ENCODE peak calls at places on chromosomes 12 and 14, in four cellular contexts. T is cardiac fibroblast, G is astrocyte of the spinal cord, P is heart right ventricle. B is an unnamed sample.

GRCh38 chr14:83473416-83473815 is 1939.8 kb upstream of the SEL1L start:
- DNase-seq in T (peak; percentile 0), G (no peak), P (no peak), B (no peak)

GRCh38 chr12:29051221-29051620 is 97.9 kb upstream of the FAR2 start:
- DNase-seq in T (peak; percentile 37), G (peak; percentile 40), P (no peak), B (no peak)

GRCh38 chr12:57811028-57811755 is 7.3 kb downstream of the AVIL start:
- DNase-seq in T (no peak), G (no peak), P (no peak), B (no peak)

GRCh38 chr14:94282991-94283723 is 9.9 kb downstream of the SERPINA10 start:
- DNase-seq in T (peak; percentile 2), G (no peak), P (no peak), B (no peak)

GRCh38 chr14:78164226-78164853 is 5.8 kb upstream of the NRXN3 start:
- DNase-seq in T (no peak), G (no peak), P (no peak), B (no peak)

GRCh38 chr12:133181238-133181959 is at the start of gene ZNF268:
- DNase-seq in T (peak; percentile 95), G (peak; percentile 93), P (peak; percentile 92), B (peak; percentile 96)

GRCh38 chr12:132227782-132228417 is 83.6 kb downstream of the NOC4L start:
- DNase-seq in T (no peak), G (no peak), P (no peak), B (no peak)

GRCh38 chr12:70241845-70242244 is 1.4 kb upstream of the CNOT2 start:
- DNase-seq in T (peak; percentile 15), G (no peak), P (no peak), B (no peak)

GRCh38 chr12:6603095-6603567 is 4.0 kb downstream of the CHD4 start:
- DNase-seq in T (peak; percentile 65), G (peak; percentile 20), P (peak; percentile 69), B (no peak)

GRCh38 chr14:64786296-64787149 is 82.3 kb downstream of the PLEKHG3 start:
- DNase-seq in T (peak; percentile 67), G (peak; percentile 27), P (no peak), B (no peak)

GRCh38 chr14:88189040-88189839 is 133.8 kb downstream of the KCNK10 start:
- DNase-seq in T (peak; percentile 93), G (peak; percentile 74), P (no peak), B (peak; percentile 86)

GRCh38 chr14:56659964-56660551 is 80.5 kb downstream of the TMEM260 start:
- DNase-seq in T (peak; percentile 63), G (peak; percentile 44), P (no peak), B (peak; percentile 64)

GRCh38 chr14:44945264-44945663 is 16.5 kb downstream of the KLHL28 start:
- DNase-seq in T (peak; percentile 78), G (peak; percentile 65), P (no peak), B (peak; percentile 90)

GRCh38 chr12:11727133-11727664 is 77.7 kb downstream of the ETV6 start:
- DNase-seq in T (no peak), G (no peak), P (no peak), B (no peak)

GRCh38 chr14:22272408-22272807 is 316.6 kb downstream of the DAD1 start:
- DNase-seq in T (no peak), G (no peak), P (no peak), B (no peak)

GRCh38 chr12:46395308-46395707 is 22.7 kb upstream of the SLC38A2 start:
- DNase-seq in T (peak; percentile 54), G (peak; percentile 53), P (no peak), B (no peak)

GRCh38 chr14:95134304-95134933 is 22.9 kb downstream of the DICER1 start:
- DNase-seq in T (peak; percentile 27), G (no peak), P (no peak), B (no peak)

GRCh38 chr12:120504587-120504986 is 8.7 kb downstream of the DYNLL1 start:
- DNase-seq in T (no peak), G (no peak), P (no peak), B (no peak)

GRCh38 chr12:125124320-125124966 is 59.2 kb downstream of the AACS start:
- DNase-seq in T (no peak), G (no peak), P (no peak), B (no peak)

GRCh38 chr12:128078311-128078851 is 188.6 kb upstream of the TMEM132C start:
- DNase-seq in T (no peak), G (peak; percentile 47), P (no peak), B (no peak)

GRCh38 chr12:50309950-50310349 is 26.6 kb upstream of the LIMA1 start:
- DNase-seq in T (no peak), G (no peak), P (no peak), B (no peak)

GRCh38 chr12:4867384-4867783 is 42.3 kb upstream of the KCNA1 start:
- DNase-seq in T (no peak), G (no peak), P (no peak), B (no peak)

GRCh38 chr12:34399631-34400422 is 377.5 kb downstream of the ALG10 start:
- DNase-seq in T (no peak), G (no peak), P (peak; percentile 2), B (no peak)

GRCh38 chr14:75689012-75689411 is 28.0 kb downstream of the TTLL5 start:
- DNase-seq in T (peak; percentile 53), G (peak; percentile 22), P (peak; percentile 17), B (peak; percentile 50)

GRCh38 chr12:3604750-3605638 is 114.0 kb downstream of the PRMT8 start:
- DNase-seq in T (peak; percentile 21), G (peak; percentile 14), P (peak; percentile 80), B (peak; percentile 4)

GRCh38 chr12:40208707-40209106 is 16.1 kb upstream of the LRRK2 start:
- DNase-seq in T (no peak), G (no peak), P (no peak), B (no peak)

GRCh38 chr12:78787576-78787975 is 77.0 kb upstream of the SYT1 start:
- DNase-seq in T (peak; percentile 7), G (no peak), P (no peak), B (no peak)

GRCh38 chr14:58298880-58299664 is 717 bp downstream of the ARID4A start:
- DNase-seq in T (peak; percentile 20), G (no peak), P (peak; percentile 42), B (no peak)

GRCh38 chr12:60197589-60197988 is 601.8 kb downstream of the SLC16A7 start:
- DNase-seq in T (peak; percentile 23), G (no peak), P (no peak), B (no peak)

GRCh38 chr12:124709722-124710656 is 142.6 kb upstream of the NCOR2 start:
- DNase-seq in T (peak; percentile 74), G (peak; percentile 61), P (no peak), B (peak; percentile 51)

GRCh38 chr14:22432348-22432976 is 156.6 kb downstream of the DAD1 start:
- DNase-seq in T (peak; percentile 97), G (peak; percentile 97), P (no peak), B (peak; percentile 81)

GRCh38 chr14:74035556-74035955 is 16.4 kb downstream of the BBOF1 start:
- DNase-seq in T (peak; percentile 10), G (peak; percentile 22), P (no peak), B (peak; percentile 81)

GRCh38 chr12:20631711-20632110 is 63.4 kb upstream of the SLCO1C1 start:
- DNase-seq in T (peak; percentile 52), G (peak; percentile 63), P (no peak), B (no peak)

GRCh38 chr14:23537351-23538048 is 14.1 kb downstream of the ZFHX2 start:
- DNase-seq in T (no peak), G (no peak), P (no peak), B (peak; percentile 69)
- H3K4me3 ChIP-seq in T (no peak overlapping the region), G (no peak overlapping the region), P (no peak overlapping the region), B (no peak overlapping the region)

GRCh38 chr12:92926549-92926948 is 2.5 kb downstream of the EEA1 start:
- DNase-seq in T (no peak), G (no peak), P (no peak), B (no peak)

GRCh38 chr12:92927436-92928116 is 1.5 kb downstream of the EEA1 start:
- DNase-seq in T (peak; percentile 82), G (peak; percentile 69), P (no peak), B (peak; percentile 75)

GRCh38 chr12:92928962-92929915 is at the start of gene EEA1:
- DNase-seq in T (peak; percentile 98), G (peak; percentile 96), P (peak; percentile 98), B (peak; percentile 99)

GRCh38 chr12:92928431-92928961 is 599 bp downstream of the EEA1 start:
- DNase-seq in T (peak; percentile 18), G (no peak), P (peak; percentile 51), B (peak; percentile 21)

GRCh38 chr12:92927055-92927435 is 2.0 kb downstream of the EEA1 start:
- DNase-seq in T (peak; percentile 65), G (peak; percentile 30), P (no peak), B (peak; percentile 79)
- TF ChIP-seq CTCF in T (peak; percentile 16), G (no peak), P (peak; percentile 30), B (peak; percentile 9)

DNA sequence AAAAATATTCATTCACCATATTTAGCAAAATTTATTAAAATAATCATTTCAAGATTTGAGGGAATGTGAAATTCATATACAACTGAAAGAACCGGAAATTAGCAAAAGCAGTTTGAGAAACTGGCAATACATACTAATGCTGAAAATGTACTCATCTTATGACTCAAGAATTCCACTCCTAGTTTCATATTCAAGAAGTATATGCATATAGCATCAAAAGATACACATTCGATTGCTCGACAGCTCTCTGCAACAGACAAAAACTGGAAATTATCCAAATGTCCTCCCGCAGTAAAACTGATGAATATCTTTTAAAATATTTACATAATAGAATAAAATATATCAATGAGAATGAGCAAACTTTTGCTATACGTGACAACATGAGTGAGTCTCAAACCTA is 189.2 kb upstream of the MGAT4C start:
- DNase-seq in T (no peak), G (no peak), P (no peak), B (no peak)
- H3K4me3 ChIP-seq in T (no peak overlapping the region), G (no peak overlapping the region), P (no peak overlapping the region), B (no peak overlapping the region)

DNA sequence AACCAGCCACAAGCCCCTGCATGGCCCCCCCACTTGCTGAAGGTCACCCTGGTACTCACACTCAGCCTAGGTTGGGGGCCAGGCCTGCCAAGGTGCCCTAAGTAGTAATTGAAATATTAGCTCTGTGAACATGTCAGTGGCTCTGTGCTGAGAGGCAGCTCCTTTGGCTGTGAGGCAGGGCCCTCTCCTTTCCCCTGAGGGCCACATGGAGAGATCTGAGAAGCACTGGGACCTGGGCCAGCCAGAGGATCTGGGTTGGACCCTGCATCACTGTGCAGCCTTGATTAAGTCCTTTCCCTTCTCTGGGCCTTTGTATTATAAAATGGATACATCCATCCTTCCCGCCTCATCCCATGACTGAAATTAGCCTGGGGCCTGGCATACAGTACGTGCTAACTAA is 58.0 kb upstream of the FAM222A start:
- DNase-seq in T (no peak), G (no peak), P (no peak), B (no peak)
- TF ChIP-seq CTCF in T (no peak), G (no peak), P (no peak), B (no peak)

B was measured in foreskin fibroblast.